ENCODE peak calls at places on chromosomes 2 and 18, in four cellular contexts. U is IMR-90, Y is DND-41, J is astrocyte. R is an unnamed sample.

GRCh38 chr2:240431663-240432424 is 3.6 kb upstream of the GPC1 start:
- DNase-seq in J (no peak), U (no peak), Y (no peak), R (no peak)

GRCh38 chr2:134846213-134846612 is 7.8 kb downstream of the ACMSD start:
- DNase-seq in U (no peak), J (no peak), Y (no peak), R (no peak)

GRCh38 chr2:120465701-120465988 is 119.7 kb downstream of the INHBB start:
- DNase-seq in J (no peak), U (no peak), Y (no peak), R (no peak)

GRCh38 chr2:143451622-143452021 is 322.4 kb downstream of the ARHGAP15 start:
- DNase-seq in Y (no peak), J (peak), U (peak), R (no peak)

GRCh38 chr2:124973396-124973795 is 948.3 kb downstream of the CNTNAP5 start:
- DNase-seq in J (peak), U (no peak), Y (no peak), R (no peak)

GRCh38 chr2:206962966-206963365 is 23.6 kb downstream of the CPO start:
- DNase-seq in J (no peak), Y (no peak), U (no peak), R (no peak)

GRCh38 chr2:146931109-146931508 is 913.7 kb upstream of the ACVR2A start:
- DNase-seq in U (no peak), J (no peak), Y (no peak), R (no peak)

GRCh38 chr2:214696681-214697080 is 112.8 kb downstream of the BARD1 start:
- DNase-seq in U (no peak), J (no peak), Y (no peak), R (no peak)

GRCh38 chr2:108184421-108184820 is 55.3 kb upstream of the SULT1C3 start:
- DNase-seq in J (no peak), Y (no peak), U (peak), R (peak)

GRCh38 chr2:127217470-127218325 is 2.4 kb downstream of the CYP27C1 start:
- DNase-seq in J (peak), U (no peak), Y (no peak), R (peak)

GRCh38 chr2:127220102-127220806 is at the start of gene CYP27C1:
- DNase-seq in J (peak), U (no peak), Y (no peak), R (peak)

GRCh38 chr2:127218843-127219715 is 1.0 kb downstream of the CYP27C1 start:
- DNase-seq in Y (no peak), J (no peak), U (no peak), R (peak)

GRCh38 chr2:127219716-127220090 is 396 bp downstream of the CYP27C1 start:
- DNase-seq in Y (no peak), U (no peak), J (no peak), R (peak)

DNA sequence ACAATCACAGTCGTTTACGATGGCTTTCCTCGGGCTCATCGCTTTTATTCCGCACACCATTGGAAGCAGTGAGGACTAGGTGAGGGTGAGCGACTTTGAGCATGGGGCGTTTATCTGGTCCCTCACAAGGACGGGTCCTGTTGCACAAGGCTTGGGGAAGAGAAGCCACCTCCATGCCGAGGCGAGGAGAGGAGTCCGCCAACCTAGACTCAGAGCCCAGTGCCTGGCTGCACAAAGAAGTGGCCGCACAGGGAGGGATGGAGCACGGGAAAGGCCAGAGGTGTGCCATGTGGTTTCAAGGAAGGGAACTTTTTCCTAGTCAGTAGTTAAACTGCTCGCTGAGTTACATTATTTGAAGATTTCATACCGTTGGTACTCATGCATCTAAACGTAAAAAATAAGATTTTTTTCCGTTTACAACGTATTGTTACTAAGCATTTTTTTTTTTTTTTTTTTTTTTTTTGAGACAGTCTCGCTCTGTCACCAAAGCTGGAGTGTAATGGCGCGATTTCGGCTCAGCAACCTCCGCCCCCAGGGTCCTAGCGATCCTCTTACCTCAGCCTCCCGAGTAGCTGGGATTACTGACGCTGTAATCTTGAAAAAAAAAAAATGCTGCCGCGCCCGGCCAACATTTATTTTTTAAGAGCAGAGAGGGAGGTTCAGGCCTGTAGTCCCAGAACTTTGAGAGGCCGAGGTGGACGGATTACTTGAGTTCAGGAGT is 868 bp upstream of the CYP27C1 start:
- DNase-seq in U (no peak), J (peak), Y (no peak), R (peak)
- H3K9ac ChIP-seq in U (no peak), J (peak), Y (no peak), R (no peak)

DNA sequence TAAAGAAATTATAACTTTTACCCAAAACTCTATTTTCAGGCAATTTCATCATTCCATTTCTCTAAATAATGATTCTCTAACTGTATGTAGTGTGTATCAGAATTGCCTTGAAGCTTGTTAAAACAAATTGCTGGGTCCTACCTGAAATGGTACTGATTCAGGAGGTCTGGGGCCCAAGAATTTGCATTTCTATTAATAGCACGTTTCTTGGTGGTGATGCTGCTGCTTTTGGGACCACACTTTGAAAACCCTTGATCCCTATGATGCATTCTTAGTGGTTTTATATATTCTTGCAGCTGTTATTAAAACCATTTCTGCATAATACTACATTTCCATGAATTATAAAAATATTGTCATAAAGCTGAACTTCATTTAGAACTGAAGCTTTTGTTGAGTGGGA is 140.7 kb downstream of the NCK2 start:
- DNase-seq in Y (no peak), J (no peak), U (no peak), R (no peak)
- H3K4me3 ChIP-seq in Y (no peak), J (no peak), U (no peak), R (peak)

GRCh38 chr2:30267576-30267975 is 36.2 kb downstream of the LBH start:
- DNase-seq in U (no peak), J (no peak), Y (no peak), R (no peak)

GRCh38 chr2:30267161-30267568 is 35.8 kb downstream of the LBH start:
- DNase-seq in Y (no peak), J (no peak), U (no peak), R (no peak)

GRCh38 chr2:30269771-30270145 is 38.4 kb downstream of the LBH start:
- DNase-seq in Y (no peak), J (no peak), U (no peak), R (no peak)

GRCh38 chr2:30266705-30267104 is 35.4 kb downstream of the LBH start:
- DNase-seq in U (no peak), J (no peak), Y (no peak), R (no peak)

DNA sequence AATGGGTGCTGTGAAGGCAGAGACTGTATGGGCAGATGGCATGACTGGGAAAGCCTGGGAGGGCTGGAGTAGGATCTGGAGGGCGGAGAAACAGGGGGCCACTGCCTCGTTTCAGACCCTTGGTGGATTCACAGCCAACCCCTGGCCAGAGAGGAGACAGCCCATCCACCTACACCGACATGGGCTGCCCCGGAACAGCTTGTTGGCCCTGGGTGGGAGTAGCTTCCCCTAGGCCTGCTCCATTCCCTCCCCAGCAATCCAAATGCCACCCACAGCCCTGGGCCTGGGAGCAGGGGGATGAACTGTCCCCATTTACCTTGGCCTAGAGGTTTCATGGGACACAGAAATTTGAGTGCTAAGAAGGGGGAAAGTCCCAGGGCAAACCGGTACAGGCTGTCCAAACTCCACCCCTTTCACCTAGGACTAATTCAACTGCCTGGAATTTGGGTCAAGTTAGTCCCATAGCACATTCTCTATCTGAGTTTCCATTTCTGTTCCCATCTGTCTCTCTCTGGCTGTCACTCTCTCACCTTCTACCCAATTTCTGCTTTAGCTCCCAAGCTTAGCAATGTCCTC is 37.0 kb downstream of the LBH start:
- DNase-seq in J (no peak), Y (no peak), U (no peak), R (no peak)
- H3K9ac ChIP-seq in J (no peak), Y (no peak), U (no peak), R (no peak)

DNA sequence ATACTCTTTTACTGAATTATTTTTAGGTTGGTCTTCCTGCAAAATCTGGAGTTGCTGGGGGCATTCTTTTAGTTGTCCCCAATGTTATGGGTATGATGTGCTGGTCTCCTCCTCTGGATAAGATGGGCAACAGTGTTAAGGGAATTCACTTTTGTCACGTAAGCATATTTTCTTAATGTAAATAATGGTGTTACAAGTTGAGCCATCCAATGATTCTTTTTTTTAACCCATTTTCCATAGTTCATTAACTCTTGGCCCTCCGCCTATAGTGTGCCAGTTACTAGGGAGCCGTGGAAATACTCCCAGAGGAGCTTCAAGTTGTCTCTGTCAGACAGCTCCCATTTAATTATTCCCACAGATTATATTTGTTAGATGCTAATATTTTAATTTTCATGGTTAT is 49.8 kb downstream of the GLS start:
- DNase-seq in J (no peak), Y (no peak), U (no peak), R (no peak)
- H3K4me3 ChIP-seq in J (no peak), Y (no peak), U (no peak), R (no peak)

GRCh38 chr2:229410312-229410711 is 139.2 kb upstream of the PID1 start:
- DNase-seq in J (no peak), Y (no peak), U (no peak), R (no peak)

GRCh38 chr2:229409751-229410181 is 138.7 kb upstream of the PID1 start:
- DNase-seq in U (peak), Y (no peak), J (no peak), R (no peak)

GRCh38 chr2:229407170-229407569 is 136.1 kb upstream of the PID1 start:
- DNase-seq in Y (no peak), U (peak), J (peak), R (peak)

GRCh38 chr2:229408356-229408755 is 137.3 kb upstream of the PID1 start:
- DNase-seq in J (peak), Y (no peak), U (peak), R (peak)

GRCh38 chr2:229408982-229409381 is 137.9 kb upstream of the PID1 start:
- DNase-seq in Y (no peak), J (no peak), U (no peak), R (no peak)
- H3K9ac ChIP-seq in Y (no peak), J (no peak), U (no peak), R (peak)

DNA sequence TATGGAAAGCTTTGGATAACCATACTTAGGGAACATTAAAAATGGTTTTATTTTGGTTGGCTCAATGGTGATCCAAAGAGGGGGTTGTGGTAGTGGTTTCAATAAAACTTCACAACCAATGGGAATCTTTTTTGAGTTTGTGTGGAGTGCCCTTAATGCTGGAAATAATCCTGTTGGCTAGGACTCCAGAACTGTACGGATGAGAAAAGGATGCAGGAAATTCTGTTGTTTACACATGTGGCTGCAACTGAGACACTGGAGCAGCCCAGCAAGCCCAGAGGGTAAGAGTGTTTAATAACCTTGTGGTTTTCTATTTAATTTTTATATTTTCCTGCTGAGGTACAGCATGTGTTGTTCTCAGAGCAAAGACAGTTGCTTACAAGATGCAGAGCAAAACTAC is at the start of gene CCDC102B:
- DNase-seq in Y (no peak), J (peak), U (peak), R (peak)
- H3K4me3 ChIP-seq in Y (no peak), J (no peak), U (no peak), R (peak)

GRCh38 chr2:37675006-37675405 is 3.6 kb upstream of the CDC42EP3 start:
- DNase-seq in Y (no peak), U (no peak), J (no peak), R (no peak)

GRCh38 chr2:37679072-37679695 is 7.7 kb upstream of the CDC42EP3 start:
- DNase-seq in Y (no peak), U (no peak), J (no peak), R (no peak)

GRCh38 chr2:37672870-37673184 is 1.4 kb upstream of the CDC42EP3 start:
- DNase-seq in U (no peak), J (no peak), Y (no peak), R (no peak)

GRCh38 chr2:37672104-37672869 is 845 bp upstream of the CDC42EP3 start:
- DNase-seq in U (peak), J (peak), Y (peak), R (peak)

DNA sequence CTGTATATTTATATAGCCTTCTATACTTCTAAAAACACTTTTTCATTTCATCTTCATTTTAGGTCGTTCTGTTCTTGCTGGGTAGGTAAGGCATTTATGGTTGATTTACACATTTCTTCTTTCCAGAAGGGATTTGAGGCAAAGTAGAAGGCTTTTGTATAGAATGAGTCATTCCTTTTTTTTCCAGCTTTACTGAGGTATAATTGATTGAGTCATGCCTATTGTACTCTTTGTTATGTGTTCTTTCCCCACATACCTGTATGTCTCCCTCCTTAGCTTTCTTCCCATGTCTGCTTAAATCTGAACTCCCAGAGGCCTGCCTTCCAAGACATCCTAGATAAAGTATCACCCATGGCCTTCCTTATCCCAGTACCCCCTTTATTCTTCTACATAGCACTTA is 4.8 kb upstream of the CDC42EP3 start:
- DNase-seq in J (peak), U (peak), Y (no peak), R (peak)
- H3K9ac ChIP-seq in J (no peak), U (no peak), Y (no peak), R (no peak)

GRCh38 chr2:165466386-165466785 is 3.1 kb upstream of the CSRNP3 start:
- DNase-seq in Y (no peak), J (no peak), U (no peak), R (no peak)

GRCh38 chr2:165471349-165471975 is 2.0 kb downstream of the CSRNP3 start:
- DNase-seq in U (no peak), J (peak), Y (no peak), R (peak)

GRCh38 chr2:165470351-165470750 is 853 bp downstream of the CSRNP3 start:
- DNase-seq in Y (no peak), J (no peak), U (no peak), R (no peak)

GRCh38 chr2:165467921-165468320 is 1.6 kb upstream of the CSRNP3 start:
- DNase-seq in J (no peak), U (no peak), Y (no peak), R (no peak)

GRCh38 chr2:165469417-165469816 is at the start of gene CSRNP3:
- DNase-seq in J (peak), Y (no peak), U (peak), R (peak)
- H3K4me3 ChIP-seq in J (peak), Y (no peak), U (peak), R (peak)

DNA sequence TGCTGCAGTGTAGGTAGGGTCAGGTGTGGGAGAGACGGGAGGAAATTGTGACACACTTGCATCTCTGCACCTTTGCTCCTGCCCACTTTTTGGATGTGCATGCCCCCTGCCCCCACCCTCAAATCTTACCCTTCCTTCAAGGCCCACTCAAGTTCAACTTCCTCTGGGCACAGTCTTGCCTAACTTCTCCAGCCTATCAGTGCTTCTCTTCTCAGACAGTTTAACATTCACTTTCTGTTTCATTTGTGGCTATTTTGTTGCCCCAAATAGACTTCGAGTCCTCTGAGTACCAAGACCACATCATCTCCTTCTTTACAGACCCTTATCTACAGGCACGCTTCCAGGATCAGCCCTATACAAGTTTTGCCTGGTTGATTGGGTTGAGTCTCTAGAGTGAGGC is 2.7 kb downstream of the ST8SIA5 start:
- DNase-seq in Y (peak), J (no peak), U (no peak), R (no peak)
- H3K9ac ChIP-seq in Y (no peak), J (no peak), U (no peak), R (no peak)

R was measured in adipocyte.